ENCODE peak calls at places on chromosomes 1 and 21, in nine cellular contexts. U is fibroblast of lung, J is Peyer's patch, C is ovary, T is BE2C, K is dorsolateral prefrontal cortex, R is AG04449, V is Calu3, W is WTC11. B is an unnamed sample.

GRCh38 chr1:6523566-6523965 is 30.7 kb downstream of the NOL9 start:
- DNase-seq in U (peak; percentile 36), J (no peak), C (no peak), T (peak; percentile 41), K (peak; percentile 52), R (no peak), V (no peak), W (peak; percentile 60), B (peak; percentile 66)

GRCh38 chr1:27807385-27807784 is 23.2 kb upstream of the PPP1R8 start:
- DNase-seq in U (no peak), J (no peak), C (no peak), T (no peak), K (no peak), R (no peak), V (no peak), W (no peak), B (peak; percentile 58)

GRCh38 chr1:154944422-154945159 is 8.1 kb upstream of the PMVK start:
- DNase-seq in U (no peak), J (peak; percentile 79), C (no peak), T (no peak), K (no peak), R (no peak), V (no peak), W (no peak), B (no peak)

GRCh38 chr21:38384246-38384576 is 114.1 kb downstream of the ERG start:
- DNase-seq in U (no peak), J (no peak), C (no peak), T (no peak), K (no peak), R (no peak), V (no peak), W (no peak), B (no peak)

GRCh38 chr1:227938276-227938675 is 9.5 kb downstream of the WNT9A start:
- DNase-seq in U (no peak), J (peak; percentile 3), C (no peak), T (no peak), K (no peak), R (no peak), V (no peak), W (no peak), B (no peak)

GRCh38 chr1:79614762-79615161 is 608.2 kb upstream of the ADGRL4 start:
- DNase-seq in U (peak; percentile 10), J (no peak), C (no peak), T (no peak), K (no peak), R (no peak), V (no peak), W (no peak), B (peak; percentile 6)

GRCh38 chr1:58573705-58574591 is 3.1 kb downstream of the TACSTD2 start:
- DNase-seq in U (no peak), J (no peak), C (no peak), T (no peak), K (no peak), R (no peak), V (peak; percentile 50), W (no peak), B (no peak)

GRCh38 chr21:34845521-34846213 is 176.9 kb downstream of the CLIC6 start:
- DNase-seq in U (peak; percentile 95), J (no peak), C (no peak), T (no peak), K (no peak), R (no peak), V (peak; percentile 59), W (no peak), B (peak; percentile 85)

GRCh38 chr1:223022641-223023473 is 120.2 kb downstream of the TLR5 start:
- DNase-seq in U (no peak), J (no peak), C (no peak), T (no peak), K (no peak), R (no peak), V (no peak), W (no peak), B (no peak)

GRCh38 chr1:241902376-241903067 is 54.5 kb downstream of the EXO1 start:
- DNase-seq in U (peak; percentile 6), J (no peak), C (no peak), T (no peak), K (no peak), R (no peak), V (no peak), W (no peak), B (peak; percentile 11)

DNA sequence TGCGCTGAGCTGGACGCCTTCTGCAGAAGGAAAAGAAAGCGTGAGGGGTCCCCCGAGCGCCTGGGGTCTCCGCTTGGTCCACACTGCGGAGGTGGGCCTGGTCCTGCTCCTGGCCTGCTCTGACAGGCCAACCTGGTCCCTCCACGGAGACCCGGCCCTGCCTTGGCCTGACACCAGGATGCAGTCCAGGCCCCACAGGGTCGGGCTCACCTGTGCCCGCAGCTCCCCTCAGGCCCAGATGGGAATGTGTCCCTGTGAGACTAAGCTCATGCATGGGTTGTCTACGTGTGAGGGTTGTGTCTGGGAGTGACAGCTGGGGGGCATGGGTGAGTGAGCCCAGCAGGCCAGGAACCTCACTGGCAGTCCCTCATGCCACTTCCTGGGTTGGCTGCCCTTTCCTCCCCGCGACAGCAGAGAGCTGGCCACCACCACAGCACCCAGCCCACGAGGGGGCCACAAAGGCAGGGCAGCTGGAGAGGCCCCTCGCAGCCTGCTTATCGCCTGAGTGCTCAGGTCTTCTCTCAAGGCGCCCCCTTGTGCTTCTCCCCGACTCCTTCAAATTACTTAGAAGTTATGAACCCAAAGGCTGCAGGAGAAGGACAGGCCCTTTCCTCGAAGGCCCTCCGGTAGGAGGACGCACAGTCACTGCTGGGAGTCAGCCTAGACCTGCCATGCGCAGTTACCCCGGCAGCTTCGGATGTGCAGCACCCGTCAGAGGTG is 41.1 kb downstream of the SLC45A1 start:
- DNase-seq in U (no peak), J (no peak), C (no peak), T (no peak), K (no peak), R (no peak), V (no peak), W (no peak), B (no peak)
- TF ChIP-seq CTCF in U (no peak), J (no peak), C (no peak), T (no peak), K (no peak), R (no peak), V (no peak), W (no peak), B (no peak)

GRCh38 chr1:31669786-31670582 is 25.3 kb upstream of the PEF1 start:
- DNase-seq in U (peak; percentile 62), J (peak; percentile 92), C (peak; percentile 83), T (peak; percentile 25), K (peak; percentile 86), R (no peak), V (peak; percentile 83), W (no peak), B (peak; percentile 62)
- TF ChIP-seq CTCF in U (no peak), J (no peak), C (no peak), T (no peak), K (no peak), R (peak; percentile 7), V (peak; percentile 32), W (no peak), B (peak; percentile 23)

GRCh38 chr1:54342764-54343687 is 63.2 kb downstream of the SSBP3 start:
- DNase-seq in U (no peak), J (no peak), C (no peak), T (no peak), K (no peak), R (no peak), V (no peak), W (no peak), B (no peak)
- TF ChIP-seq CTCF in U (no peak), J (no peak), C (no peak), T (no peak), K (no peak), R (no peak), V (no peak), W (no peak), B (no peak)

GRCh38 chr21:40383951-40384350 is 463.0 kb downstream of the DSCAM start:
- DNase-seq in U (no peak), J (no peak), C (no peak), T (no peak), K (no peak), R (no peak), V (no peak), W (no peak), B (no peak)
- TF ChIP-seq CTCF in U (no peak), J (no peak), C (no peak), T (no peak), K (no peak), R (no peak), V (no peak), W (no peak), B (no peak)

GRCh38 chr1:11797525-11798216 is 8.1 kb downstream of the MTHFR start:
- DNase-seq in U (peak; percentile 25), J (no peak), C (peak; percentile 83), T (no peak), K (no peak), R (no peak), V (no peak), W (no peak), B (peak; percentile 97)
- TF ChIP-seq CTCF in U (no peak), J (no peak), C (no peak), T (no peak), K (no peak), R (no peak), V (no peak), W (no peak), B (no peak)

B was measured in fibroblast of pulmonary artery.